ENCODE peak calls at places on chromosomes 1 and 21, in six cellular contexts. J, C, L, Y, A and H are unnamed samples.

GRCh38 chr1:82788660-82789059 is 987.9 kb downstream of the ADGRL2 start:
- DNase-seq in J (no peak), C (no peak), L (no peak), Y (no peak), A (no peak), H (no peak)

GRCh38 chr1:246515390-246516005 is 8.4 kb upstream of the SMYD3 start:
- DNase-seq in J (no peak), C (no peak), L (no peak), Y (no peak), A (no peak), H (no peak)

GRCh38 chr1:53614231-53615021 is 124.5 kb downstream of the GLIS1 start:
- DNase-seq in J (no peak), C (no peak), L (peak; percentile 34), Y (no peak), A (no peak), H (no peak)

GRCh38 chr1:165592945-165593823 is 37.9 kb upstream of the MGST3 start:
- DNase-seq in J (peak; percentile 46), C (peak; percentile 65), L (no peak), Y (peak; percentile 80), A (peak; percentile 47), H (no peak)

GRCh38 chr1:21262282-21263051 is 27.8 kb downstream of the ECE1 start:
- DNase-seq in J (peak; percentile 70), C (no peak), L (no peak), Y (peak; percentile 27), A (no peak), H (peak; percentile 55)

GRCh38 chr21:23986214-23986613 is 1621.1 kb downstream of the MRPL39 start:
- DNase-seq in J (no peak), C (no peak), L (no peak), Y (no peak), A (no peak), H (no peak)

GRCh38 chr1:9128161-9128519 is 762 bp downstream of the GPR157 start:
- DNase-seq in J (no peak), C (no peak), L (no peak), Y (peak; percentile 15), A (no peak), H (no peak)

GRCh38 chr1:34088001-34088400 is 77.0 kb downstream of the CSMD2 start:
- DNase-seq in J (no peak), C (no peak), L (no peak), Y (no peak), A (no peak), H (no peak)

GRCh38 chr1:236281286-236282158 is at the start of gene ERO1B:
- DNase-seq in J (peak; percentile 81), C (peak; percentile 98), L (peak; percentile 90), Y (peak; percentile 98), A (peak; percentile 97), H (peak; percentile 36)

GRCh38 chr1:240575976-240576666 is 35.8 kb downstream of the GREM2 start:
- DNase-seq in J (no peak), C (no peak), L (no peak), Y (no peak), A (peak; percentile 1), H (no peak)

GRCh38 chr1:43822040-43822439 is 111.6 kb upstream of the ARTN start:
- DNase-seq in J (peak; percentile 87), C (no peak), L (peak; percentile 76), Y (no peak), A (no peak), H (peak; percentile 91)

GRCh38 chr1:116794804-116795481 is 40.7 kb downstream of the CD2 start:
- DNase-seq in J (no peak), C (no peak), L (no peak), Y (no peak), A (no peak), H (no peak)

GRCh38 chr1:62227496-62227895 is 32.8 kb downstream of the L1TD1 start:
- DNase-seq in J (no peak), C (no peak), L (no peak), Y (no peak), A (no peak), H (no peak)